ENCODE peak calls at places on chromosome 22, in eight cellular contexts. J is astrocyte of the cerebellum, A is colonic mucosa, Y is A673, R is lower lobe of right lung, Z is lower leg skin, O is activated B cell treated with CpG ODN at 0.5 μM for 24 hours, E is cardiac fibroblast. S is an unnamed sample.

GRCh38 chr22:39434243-39434653 is 22.6 kb upstream of the MGAT3 start:
- DNase-seq in O (no peak), Z (no peak), Y (no peak), J (no peak), E (no peak), R (no peak), A (no peak), S (no peak)

GRCh38 chr22:36329217-36330078 is 58.3 kb downstream of the MYH9 start:
- DNase-seq in A (peak), J (peak), Y (peak), E (peak), O (peak), Z (no peak), R (peak), S (peak)

GRCh38 chr22:45754822-45755221 is 83.2 kb downstream of the ATXN10 start:
- DNase-seq in Z (no peak), Y (no peak), E (no peak), O (no peak), A (no peak), J (no peak), R (no peak), S (no peak)

GRCh38 chr22:36039125-36039524 is 10.5 kb upstream of the RBFOX2 start:
- DNase-seq in Y (no peak), J (no peak), Z (no peak), E (no peak), R (no peak), O (no peak), A (no peak), S (no peak)

GRCh38 chr22:23431337-23432072 is 148.6 kb downstream of the IGLL1 start:
- DNase-seq in O (no peak), A (no peak), E (no peak), J (no peak), Z (no peak), Y (peak), R (no peak), S (no peak)

GRCh38 chr22:30838111-30838510 is 130.5 kb downstream of the MORC2 start:
- DNase-seq in O (no peak), J (no peak), Y (no peak), A (no peak), Z (no peak), R (no peak), E (peak), S (peak)

GRCh38 chr22:29198240-29198639 is 7.5 kb upstream of the EMID1 start:
- DNase-seq in E (no peak), J (no peak), R (no peak), A (no peak), Y (no peak), Z (no peak), O (no peak), S (no peak)

GRCh38 chr22:25840883-25841282 is 98.9 kb downstream of the MYO18B start:
- DNase-seq in Z (no peak), Y (no peak), J (no peak), A (no peak), O (no peak), E (no peak), R (no peak), S (no peak)

GRCh38 chr22:30221121-30221992 is 25.2 kb downstream of the LIF start:
- DNase-seq in E (no peak), Z (no peak), Y (no peak), R (no peak), J (no peak), O (no peak), A (no peak), S (no peak)

GRCh38 chr22:35540600-35541253 is at the start of gene RASD2:
- DNase-seq in R (no peak), Z (no peak), O (peak), J (no peak), Y (peak), A (peak), E (no peak), S (no peak)

GRCh38 chr22:29203456-29203855 is 2.2 kb upstream of the EMID1 start:
- DNase-seq in O (no peak), E (no peak), J (no peak), Z (no peak), Y (no peak), R (no peak), A (no peak), S (no peak)

GRCh38 chr22:33873186-33873585 is 47.1 kb downstream of the LARGE1 start:
- DNase-seq in E (no peak), J (no peak), Z (no peak), R (no peak), Y (no peak), A (no peak), O (no peak), S (no peak)

GRCh38 chr22:25853501-25853900 is 111.5 kb downstream of the MYO18B start:
- DNase-seq in Z (no peak), R (no peak), A (no peak), O (no peak), E (no peak), J (no peak), Y (no peak), S (no peak)

GRCh38 chr22:46303347-46303965 is 6.8 kb downstream of the GTSE1 start:
- DNase-seq in R (peak), Z (no peak), A (no peak), J (no peak), Y (no peak), O (no peak), E (peak), S (peak)

GRCh38 chr22:40806711-40807110 is 12.4 kb downstream of the SLC25A17 start:
- DNase-seq in O (no peak), J (no peak), A (no peak), Y (no peak), Z (no peak), E (no peak), R (no peak), S (no peak)

GRCh38 chr22:41932353-41932752 is 5.7 kb upstream of the TNFRSF13C start:
- DNase-seq in R (no peak), Y (no peak), Z (no peak), A (no peak), J (no peak), E (no peak), O (no peak), S (no peak)

GRCh38 chr22:41931701-41932269 is 5.2 kb upstream of the TNFRSF13C start:
- DNase-seq in O (peak), J (no peak), R (no peak), Y (no peak), A (no peak), Z (no peak), E (no peak), S (no peak)

GRCh38 chr22:41935015-41935908 is 8.7 kb upstream of the TNFRSF13C start:
- DNase-seq in Y (no peak), J (no peak), E (no peak), A (no peak), Z (no peak), R (no peak), O (peak), S (no peak)

GRCh38 chr22:41934284-41935014 is 7.8 kb upstream of the TNFRSF13C start:
- DNase-seq in A (no peak), E (no peak), R (no peak), O (no peak), Z (no peak), Y (no peak), J (no peak), S (no peak)

GRCh38 chr22:41933411-41934177 is 7.0 kb upstream of the TNFRSF13C start:
- DNase-seq in R (no peak), A (no peak), Y (no peak), E (no peak), J (no peak), O (peak), Z (no peak), S (no peak)
- TF ChIP-seq CTCF in R (no peak), A (no peak), Y (no peak), E (no peak), J (no peak), O (no peak), Z (no peak), S (no peak)

GRCh38 chr22:37564111-37564711 is 3.9 kb downstream of the CDC42EP1 start:
- DNase-seq in Z (no peak), R (no peak), Y (no peak), E (peak), J (no peak), O (no peak), A (no peak), S (peak)

GRCh38 chr22:37560682-37561208 is 465 bp downstream of the CDC42EP1 start:
- DNase-seq in A (no peak), E (peak), O (peak), R (peak), J (no peak), Z (no peak), Y (no peak), S (peak)

GRCh38 chr22:37563153-37564081 is 3.1 kb downstream of the CDC42EP1 start:
- DNase-seq in Y (no peak), E (peak), A (peak), Z (peak), O (no peak), J (peak), R (peak), S (peak)

GRCh38 chr22:37561209-37562048 is 1.1 kb downstream of the CDC42EP1 start:
- DNase-seq in O (peak), A (peak), E (peak), Y (peak), Z (peak), J (peak), R (peak), S (peak)

GRCh38 chr22:37562049-37562784 is 1.9 kb downstream of the CDC42EP1 start:
- DNase-seq in R (no peak), E (no peak), J (no peak), A (no peak), O (no peak), Z (no peak), Y (no peak), S (no peak)
- TF ChIP-seq CTCF in R (no peak), E (no peak), J (no peak), A (no peak), O (no peak), Z (no peak), Y (no peak), S (no peak)

GRCh38 chr22:38314992-38315800 is 2.0 kb downstream of the CSNK1E start:
- DNase-seq in Z (no peak), J (no peak), O (peak), Y (no peak), E (no peak), A (no peak), R (no peak), S (peak)
- TF ChIP-seq CTCF in Z (no peak), J (no peak), O (no peak), Y (no peak), E (no peak), A (no peak), R (no peak), S (no peak)

GRCh38 chr22:20507253-20508066 is at the start of gene MED15:
- DNase-seq in Z (peak), Y (peak), A (peak), O (peak), E (peak), R (peak), J (peak), S (peak)
- TF ChIP-seq CTCF in Z (no peak), Y (no peak), A (no peak), O (no peak), E (no peak), R (no peak), J (no peak), S (no peak)

GRCh38 chr22:37505989-37506388 is 13.2 kb downstream of the CARD10 start:
- DNase-seq in A (no peak), R (no peak), Z (no peak), O (no peak), Y (no peak), J (no peak), E (no peak), S (no peak)

GRCh38 chr22:37509026-37509886 is 10.0 kb downstream of the CARD10 start:
- DNase-seq in Y (no peak), O (no peak), J (no peak), A (no peak), Z (no peak), R (no peak), E (no peak), S (no peak)

GRCh38 chr22:37507731-37508130 is 11.5 kb downstream of the CARD10 start:
- DNase-seq in Y (no peak), O (no peak), Z (no peak), E (no peak), A (no peak), J (no peak), R (no peak), S (no peak)

GRCh38 chr22:37510046-37510445 is 9.2 kb downstream of the CARD10 start:
- DNase-seq in O (no peak), Z (no peak), Y (no peak), R (no peak), A (no peak), E (no peak), J (no peak), S (no peak)

GRCh38 chr22:37508431-37508963 is 10.7 kb downstream of the CARD10 start:
- DNase-seq in J (no peak), O (no peak), R (no peak), Y (no peak), E (no peak), Z (no peak), A (no peak), S (no peak)
- TF ChIP-seq CTCF in J (no peak), O (no peak), R (peak), Y (no peak), E (no peak), Z (no peak), A (peak), S (no peak)

S was measured in MCF 10A.